ENCODE peak calls at places on chromosomes 13 and 19, in six cellular contexts. P is body of pancreas, Q is left ventricle myocardium inferior, Y is A549, I is OCI-LY7, K is heart left ventricle. L is an unnamed sample.

GRCh38 chr13:49858183-49858856 is 65.8 kb upstream of the KPNA3 start:
- DNase-seq in Q (no peak), Y (peak; percentile 93), I (no peak), K (no peak), P (peak; percentile 27), L (no peak)

GRCh38 chr19:40806385-40807146 is 7.6 kb downstream of the EGLN2 start:
- DNase-seq in Y (peak; percentile 90), I (peak; percentile 81), K (peak; percentile 90), P (no peak), Q (peak; percentile 77), L (peak; percentile 64)

GRCh38 chr13:18212873-18213272 is 968.8 kb downstream of the TUBA3C start:
- DNase-seq in I (no peak), Y (peak; percentile 7), Q (no peak), K (no peak), P (peak; percentile 20), L (no peak)

GRCh38 chr19:49130325-49130724 is 11.0 kb downstream of the PPFIA3 start:
- DNase-seq in I (no peak), Y (no peak), K (no peak), Q (no peak), P (no peak), L (no peak)

GRCh38 chr19:17829855-17830566 is 8.7 kb upstream of the INSL3 start:
- DNase-seq in Q (no peak), P (peak; percentile 15), Y (peak; percentile 82), I (no peak), K (no peak), L (no peak)

GRCh38 chr13:74134777-74135305 is 637 bp upstream of the KLF12 start:
- DNase-seq in K (peak; percentile 66), I (peak; percentile 60), P (peak; percentile 44), Y (peak; percentile 48), Q (peak; percentile 66), L (peak; percentile 62)

GRCh38 chr13:112069727-112070300 is 2.9 kb downstream of the SOX1 start:
- DNase-seq in I (no peak), Q (no peak), Y (no peak), K (no peak), P (no peak), L (no peak)

GRCh38 chr19:7515471-7516226 is at the start of gene ZNF358:
- DNase-seq in Q (peak; percentile 85), K (peak; percentile 81), I (no peak), P (peak; percentile 64), Y (peak; percentile 50), L (no peak)

GRCh38 chr13:37148501-37148900 is 43.0 kb upstream of the CSNK1A1L start:
- DNase-seq in Y (no peak), I (no peak), K (no peak), P (no peak), Q (no peak), L (no peak)

GRCh38 chr13:97259787-97260641 is 37.9 kb downstream of the MBNL2 start:
- DNase-seq in Y (peak; percentile 77), P (no peak), Q (no peak), K (no peak), I (no peak), L (no peak)

GRCh38 chr13:27967736-27968315 is 1.3 kb downstream of the CDX2 start:
- DNase-seq in P (no peak), K (no peak), Y (peak; percentile 39), Q (no peak), I (no peak), L (no peak)

GRCh38 chr13:95948646-95949045 is 104.6 kb downstream of the UGGT2 start:
- DNase-seq in Y (no peak), I (no peak), Q (no peak), K (no peak), P (no peak), L (no peak)

GRCh38 chr13:71880753-71881541 is 13.9 kb upstream of the DACH1 start:
- DNase-seq in P (no peak), I (no peak), Q (no peak), K (no peak), Y (no peak), L (no peak)

GRCh38 chr19:11268783-11269267 is 6.5 kb upstream of the DOCK6 start:
- DNase-seq in P (no peak), K (peak; percentile 90), Q (peak; percentile 81), I (no peak), Y (peak; percentile 25), L (no peak)

GRCh38 chr13:51534075-51534817 is 50.0 kb upstream of the WDFY2 start:
- DNase-seq in Y (no peak), Q (peak; percentile 32), I (no peak), K (peak; percentile 20), P (no peak), L (peak; percentile 45)

GRCh38 chr19:43362179-43362578 is 8.7 kb downstream of the CD177 start:
- DNase-seq in Y (no peak), P (no peak), Q (no peak), K (no peak), I (no peak), L (no peak)

GRCh38 chr13:45769072-45769471 is 67.0 kb downstream of the CBY2 start:
- DNase-seq in P (no peak), K (no peak), I (no peak), Q (no peak), Y (no peak), L (no peak)

GRCh38 chr19:45677351-45678230 is 9.6 kb downstream of the GIPR start:
- DNase-seq in Y (peak; percentile 97), I (peak; percentile 92), Q (peak; percentile 53), K (peak; percentile 43), P (peak; percentile 97), L (peak; percentile 59)

GRCh38 chr19:45670670-45671453 is 2.8 kb downstream of the GIPR start:
- DNase-seq in K (peak; percentile 49), Y (peak; percentile 97), I (peak; percentile 91), Q (peak; percentile 45), P (peak; percentile 95), L (peak; percentile 72)

GRCh38 chr19:45681391-45682015 is 10.2 kb downstream of the SNRPD2 start:
- DNase-seq in Q (peak; percentile 83), K (peak; percentile 78), I (peak; percentile 82), Y (peak; percentile 92), P (peak; percentile 92), L (peak; percentile 89)

GRCh38 chr19:45682117-45682516 is 9.6 kb downstream of the SNRPD2 start:
- DNase-seq in Q (no peak), Y (no peak), I (no peak), P (no peak), K (no peak), L (no peak)

DNA sequence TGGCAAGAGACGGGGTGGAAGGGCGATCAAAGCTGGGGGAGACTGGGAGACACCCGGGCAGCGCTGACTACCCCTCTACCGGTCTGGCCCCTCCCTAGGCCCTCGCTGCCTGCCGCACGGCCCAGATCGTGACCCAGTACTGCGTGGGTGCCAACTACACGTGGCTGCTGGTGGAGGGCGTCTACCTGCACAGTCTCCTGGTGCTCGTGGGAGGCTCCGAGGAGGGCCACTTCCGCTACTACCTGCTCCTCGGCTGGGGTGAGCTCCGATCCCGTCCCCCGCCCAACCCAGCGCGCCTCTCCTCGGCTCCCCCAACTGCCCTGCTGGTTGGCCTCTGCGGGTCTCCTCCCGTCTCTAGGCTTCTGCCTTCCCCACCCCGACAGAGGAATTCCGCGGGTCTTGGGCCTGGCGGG is 8.8 kb downstream of the GIPR start:
- DNase-seq in Y (no peak), P (peak; percentile 57), I (peak; percentile 44), K (no peak), Q (no peak), L (peak; percentile 19)
- TF ChIP-seq CTCF in Y (no peak), P (no peak), I (no peak), K (no peak), Q (no peak), L (no peak)

DNA sequence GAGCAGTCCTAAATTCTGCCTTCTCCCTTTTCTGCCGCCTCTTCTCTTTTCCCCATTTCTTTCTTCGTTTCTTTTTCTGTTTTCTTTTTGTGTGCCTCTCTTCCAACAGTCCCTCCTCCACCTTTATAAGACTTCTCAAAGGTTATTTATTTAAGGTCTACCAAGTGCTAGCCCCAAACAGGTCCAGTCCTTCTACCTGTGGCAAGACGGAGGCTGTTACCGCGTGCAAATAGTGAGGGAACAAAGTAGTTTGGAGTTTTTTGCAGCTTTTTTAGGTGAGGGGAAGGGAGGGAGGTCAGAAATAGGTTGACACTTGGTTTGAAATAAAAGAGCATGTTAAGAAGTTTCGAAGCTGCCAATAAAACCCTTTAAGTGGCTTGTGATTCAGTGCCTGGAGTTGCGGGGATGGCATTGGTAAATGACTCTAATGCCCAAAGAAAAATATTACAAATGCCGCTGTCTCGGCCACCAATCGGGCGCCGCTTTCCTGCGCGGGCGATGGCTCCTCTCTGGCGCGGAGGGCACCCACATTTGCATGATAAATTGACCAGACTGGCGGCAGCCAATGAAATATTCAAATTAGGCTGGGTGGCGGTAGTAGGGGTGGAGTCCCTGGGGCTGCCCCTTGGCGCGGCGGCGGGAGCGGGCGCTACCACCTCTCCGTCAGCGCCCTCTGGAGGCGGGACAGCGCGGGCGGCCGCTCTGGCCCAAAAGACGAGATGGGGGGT is 7.5 kb upstream of the TSHZ3 start:
- DNase-seq in I (no peak), P (peak; percentile 45), K (no peak), Y (no peak), Q (peak; percentile 34), L (peak; percentile 59)
- TF ChIP-seq CTCF in I (peak; percentile 25), P (peak; percentile 50), K (peak; percentile 47), Y (no peak), Q (peak; percentile 69), L (peak; percentile 71)

DNA sequence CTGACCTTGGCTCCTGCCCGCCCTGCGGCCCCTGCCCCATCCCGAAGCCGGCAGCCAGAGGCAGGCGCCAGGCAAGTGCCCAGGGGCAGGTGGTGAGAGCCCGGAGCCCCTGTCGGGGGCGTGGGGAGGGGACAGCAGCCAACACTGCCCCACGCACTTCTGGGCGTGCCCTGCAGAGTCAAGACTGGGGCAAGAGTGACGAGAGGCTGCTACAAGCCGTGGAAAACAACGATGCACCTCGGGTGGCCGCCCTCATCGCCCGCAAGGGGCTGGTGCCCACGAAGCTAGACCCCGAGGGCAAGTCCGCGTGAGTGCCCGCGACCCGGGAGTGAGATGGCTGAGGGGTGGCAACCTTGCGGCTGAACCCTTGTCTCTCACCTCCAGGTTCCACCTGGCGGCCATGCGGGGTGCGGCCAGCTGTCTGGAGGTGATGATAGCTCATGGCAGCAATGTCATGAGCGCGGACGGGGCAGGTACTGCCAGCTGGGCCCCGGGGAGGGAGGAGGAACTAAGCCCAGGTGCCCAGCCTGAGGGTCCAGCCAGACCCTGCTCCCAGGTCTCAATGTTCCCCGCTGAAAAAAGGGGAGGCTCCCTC is 17.3 kb downstream of the ANKRD24 start:
- DNase-seq in Q (no peak), K (no peak), I (no peak), Y (peak; percentile 51), P (no peak), L (no peak)
- TF ChIP-seq CTCF in Q (no peak), K (no peak), I (no peak), Y (peak; percentile 35), P (no peak), L (no peak)

DNA sequence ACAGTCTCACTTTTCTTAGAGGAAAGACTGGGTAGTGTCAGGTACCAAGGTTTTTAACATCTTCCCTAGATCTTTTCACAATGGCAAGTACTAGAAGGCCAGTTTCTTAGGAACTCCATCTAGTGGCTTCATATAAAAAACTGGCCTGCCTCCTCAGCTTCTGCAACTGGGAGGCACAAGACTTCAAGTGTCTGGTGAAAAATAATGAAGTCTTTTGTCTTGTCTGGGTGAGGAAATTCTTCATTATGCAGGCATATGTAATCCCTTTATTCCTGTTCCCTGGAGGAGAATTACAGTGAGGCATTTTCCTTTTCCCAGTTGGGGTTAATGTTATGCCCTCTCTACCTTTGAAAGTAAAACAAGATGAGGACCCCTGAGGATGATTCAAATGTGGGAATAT is 300.5 kb downstream of the NALCN start:
- DNase-seq in I (no peak), Q (no peak), Y (peak; percentile 13), K (no peak), P (no peak), L (no peak)
- TF ChIP-seq CTCF in I (peak; percentile 16), Q (no peak), Y (no peak), K (no peak), P (no peak), L (no peak)